ENCODE peak calls at places on chromosomes 4 and X, in five cellular contexts. L, Q, V, F and G are unnamed samples.

GRCh38 chrX:13120017-13120416 is 75.6 kb upstream of the FAM9C start:
- DNase-seq in L (no peak), Q (peak), V (no peak), F (no peak), G (no peak)

GRCh38 chr4:39353478-39354177 is 12.5 kb downstream of the RFC1 start:
- DNase-seq in L (no peak), Q (peak), V (no peak), F (no peak), G (no peak)

GRCh38 chr4:113955948-113956347 is 23.5 kb downstream of the ARSJ start:
- DNase-seq in L (no peak), Q (no peak), V (no peak), F (no peak), G (no peak)

GRCh38 chr4:20418865-20419451 is 167.3 kb downstream of the SLIT2 start:
- DNase-seq in L (no peak), Q (peak), V (no peak), F (peak), G (no peak)

GRCh38 chr4:42519803-42520417 is 122.6 kb downstream of the SHISA3 start:
- DNase-seq in L (peak), Q (peak), V (peak), F (peak), G (peak)

GRCh38 chrX:154541896-154542722 is 4.5 kb downstream of the G6PD start:
- DNase-seq in L (peak), Q (peak), V (no peak), F (peak), G (no peak)

GRCh38 chr4:8592366-8593267 is at the start of gene CPZ:
- DNase-seq in L (no peak), Q (peak), V (peak), F (peak), G (peak)

GRCh38 chr4:175951794-175952193 is 113.8 kb upstream of the WDR17 start:
- DNase-seq in L (no peak), Q (peak), V (no peak), F (no peak), G (no peak)

GRCh38 chrX:31653395-31653794 is 581.6 kb upstream of the FTHL17 start:
- DNase-seq in L (no peak), Q (no peak), V (no peak), F (no peak), G (no peak)

GRCh38 chr4:187184513-187184912 is 460.9 kb upstream of the FAT1 start:
- DNase-seq in L (no peak), Q (no peak), V (no peak), F (no peak), G (no peak)

GRCh38 chr4:2923678-2924173 is 39.5 kb downstream of the NOP14 start:
- DNase-seq in L (no peak), Q (no peak), V (no peak), F (no peak), G (no peak)

GRCh38 chr4:77001907-77002306 is 52.4 kb downstream of the SEPTIN11 start:
- DNase-seq in L (no peak), Q (peak), V (peak), F (no peak), G (no peak)

GRCh38 chr4:123453006-123453685 is 56.6 kb downstream of the SPRY1 start:
- DNase-seq in L (no peak), Q (peak), V (no peak), F (no peak), G (no peak)

GRCh38 chr4:150582101-150582565 is at the start of gene MAB21L2:
- DNase-seq in L (no peak), Q (no peak), V (peak), F (no peak), G (no peak)

GRCh38 chrX:72297953-72298730 is 7.6 kb downstream of the CITED1 start:
- DNase-seq in L (no peak), Q (peak), V (no peak), F (no peak), G (no peak)

GRCh38 chrX:136170109-136170800 is 22.9 kb downstream of the FHL1 start:
- DNase-seq in L (no peak), Q (peak), V (no peak), F (peak), G (no peak)

GRCh38 chrX:40474205-40474626 is 106.6 kb upstream of the ATP6AP2 start:
- DNase-seq in L (no peak), Q (no peak), V (peak), F (no peak), G (peak)

GRCh38 chrX:63761639-63762038 is 23.4 kb downstream of the ARHGEF9 start:
- DNase-seq in L (no peak), Q (no peak), V (no peak), F (no peak), G (no peak)

GRCh38 chrX:18828832-18829404 is 121.5 kb downstream of the PPEF1 start:
- DNase-seq in L (no peak), Q (peak), V (no peak), F (no peak), G (no peak)

GRCh38 chr4:51885371-51885770 is 42.4 kb downstream of the DCUN1D4 start:
- DNase-seq in L (no peak), Q (peak), V (no peak), F (no peak), G (no peak)

GRCh38 chr4:8876982-8877779 is 5.5 kb upstream of the HMX1 start:
- DNase-seq in L (no peak), Q (no peak), V (no peak), F (no peak), G (no peak)

GRCh38 chr4:86496094-86497060 is 97.7 kb upstream of the PTPN13 start:
- DNase-seq in L (peak), Q (peak), V (no peak), F (peak), G (no peak)

GRCh38 chr4:75841641-75842520 is 60.4 kb downstream of the PPEF2 start:
- DNase-seq in L (no peak), Q (no peak), V (no peak), F (no peak), G (peak)

GRCh38 chr4:56844817-56845580 is 23.5 kb upstream of the SPINK2 start:
- DNase-seq in L (no peak), Q (no peak), V (no peak), F (no peak), G (no peak)

GRCh38 chr4:106691749-106692148 is 323.2 kb upstream of the GIMD1 start:
- DNase-seq in L (no peak), Q (peak), V (no peak), F (no peak), G (no peak)
- H3K4me3 ChIP-seq in L (no peak), Q (no peak), V (no peak), F (no peak), G (no peak)

GRCh38 chr4:18057821-18058533 is 36.4 kb upstream of the LCORL start:
- DNase-seq in L (no peak), Q (no peak), V (no peak), F (no peak), G (no peak)
- H3K4me3 ChIP-seq in L (no peak), Q (no peak), V (no peak), F (no peak), G (no peak)

DNA sequence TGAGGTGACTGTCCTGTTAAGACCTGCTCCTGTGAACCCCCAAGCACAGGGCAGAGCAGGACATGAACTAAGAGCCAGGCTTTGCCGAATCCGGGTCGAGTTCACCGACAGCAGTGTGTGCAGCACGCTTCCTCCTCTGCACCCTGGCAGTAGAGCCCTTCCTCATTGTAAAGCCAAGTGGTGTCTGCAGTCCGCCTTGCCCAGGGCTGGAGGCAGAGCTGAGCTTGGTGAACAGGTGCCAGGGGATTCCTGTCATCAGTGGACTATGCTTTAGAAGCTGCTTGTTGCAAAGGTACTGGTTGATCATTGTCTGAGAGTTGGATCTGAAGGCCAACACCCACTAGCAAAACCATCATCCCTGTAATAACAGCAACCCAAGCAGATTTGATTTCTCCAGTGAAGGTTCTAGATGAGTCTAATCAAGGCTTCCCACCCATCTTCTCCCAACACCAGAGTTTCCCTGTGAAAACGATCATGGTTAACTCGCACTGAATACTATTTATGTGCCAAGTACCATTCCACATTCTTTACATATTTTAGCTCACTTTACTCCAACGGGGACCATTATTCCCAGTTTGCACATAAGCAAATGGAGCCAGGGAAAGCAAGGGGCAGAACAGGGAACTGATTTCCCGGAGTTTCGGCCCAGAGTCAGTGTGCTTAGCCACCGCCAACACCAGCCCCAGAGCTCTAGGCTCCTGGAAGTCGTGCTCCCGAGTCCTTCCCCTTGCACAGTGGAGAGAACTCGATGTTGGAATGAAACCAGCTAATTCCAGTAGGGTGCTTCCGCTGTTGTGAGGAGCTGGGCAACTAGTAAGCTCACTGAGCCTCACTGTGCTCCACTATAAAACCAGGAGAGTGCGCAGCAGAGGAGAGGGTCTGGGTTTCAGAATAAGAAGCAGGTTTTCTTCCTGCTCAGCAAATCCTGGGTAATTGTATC is 1.4 kb upstream of the SLC34A2 start:
- DNase-seq in L (no peak), Q (no peak), V (no peak), F (no peak), G (no peak)
- H3K4me3 ChIP-seq in L (no peak), Q (no peak), V (no peak), F (no peak), G (no peak)

GRCh38 chrX:143632625-143633387 is 3.1 kb downstream of the SLITRK4 start:
- DNase-seq in L (no peak), Q (peak), V (no peak), F (no peak), G (no peak)
- H3K4me3 ChIP-seq in L (no peak), Q (no peak), V (no peak), F (no peak), G (no peak)